ENCODE peak calls at places on chromosomes 16 and 17, in five cellular contexts. U is spleen, E is H9, N is substantia nigra, Z is heart right ventricle. X is an unnamed sample.

GRCh38 chr16:78596996-78597422 is 497.6 kb downstream of the WWOX start:
- DNase-seq in U (no peak), E (no peak), N (no peak), Z (no peak), X (no peak)

GRCh38 chr16:24635900-24636610 is 93.4 kb upstream of the TNRC6A start:
- DNase-seq in U (no peak), E (no peak), N (no peak), Z (peak), X (peak)

GRCh38 chr16:19919142-19919541 is 34.5 kb upstream of the GPRC5B start:
- DNase-seq in U (no peak), E (peak), N (no peak), Z (no peak), X (no peak)

GRCh38 chr17:40218740-40219072 is 398 bp upstream of the WIPF2 start:
- DNase-seq in U (peak), E (peak), N (peak), Z (peak), X (peak)

GRCh38 chr17:60145006-60145935 is 4.5 kb upstream of the CA4 start:
- DNase-seq in U (no peak), E (peak), N (no peak), Z (no peak), X (no peak)

GRCh38 chr17:7323731-7324437 is 5.3 kb downstream of the NEURL4 start:
- DNase-seq in U (peak), E (peak), N (no peak), Z (no peak), X (no peak)

GRCh38 chr16:64440421-64440831 is 681.4 kb downstream of the CDH11 start:
- DNase-seq in U (no peak), E (no peak), N (no peak), Z (peak), X (peak)

GRCh38 chr17:70099884-70100283 is 24.9 kb downstream of the KCNJ16 start:
- DNase-seq in U (no peak), E (no peak), N (no peak), Z (no peak), X (no peak)

GRCh38 chr17:56597495-56597990 is 4.0 kb downstream of the NOG start:
- DNase-seq in U (no peak), E (peak), N (no peak), Z (no peak), X (no peak)

GRCh38 chr17:56431736-56432135 is 161.8 kb upstream of the NOG start:
- DNase-seq in U (no peak), E (no peak), N (no peak), Z (no peak), X (peak)

GRCh38 chr16:30647274-30647571 is 3.5 kb upstream of the PRR14 start:
- DNase-seq in U (no peak), E (no peak), N (no peak), Z (no peak), X (no peak)

GRCh38 chr17:78940241-78940640 is 15.1 kb upstream of the TIMP2 start:
- DNase-seq in U (no peak), E (no peak), N (no peak), Z (no peak), X (no peak)

GRCh38 chr17:72077326-72077960 is 43.4 kb upstream of the SOX9 start:
- DNase-seq in U (no peak), E (no peak), N (no peak), Z (no peak), X (no peak)

GRCh38 chr17:4769628-4770027 is 2.1 kb upstream of the TM4SF5 start:
- DNase-seq in U (no peak), E (no peak), N (no peak), Z (no peak), X (peak)

GRCh38 chr16:30609928-30610839 is at the start of gene ZNF689:
- DNase-seq in U (peak), E (peak), N (peak), Z (peak), X (peak)

GRCh38 chr16:20380782-20381181 is 23.8 kb downstream of the PDILT start:
- DNase-seq in U (no peak), E (no peak), N (no peak), Z (no peak), X (no peak)

GRCh38 chr17:65730711-65731169 is 169.3 kb upstream of the AXIN2 start:
- DNase-seq in U (no peak), E (no peak), N (no peak), Z (no peak), X (no peak)

GRCh38 chr17:74779948-74780400 is 3.8 kb upstream of the NAT9 start:
- DNase-seq in U (peak), E (no peak), N (no peak), Z (peak), X (no peak)
- H3K27ac ChIP-seq in U (peak), E (no peak), N (peak), Z (no peak), X (no peak)

GRCh38 chr16:57530104-57530522 is 6.3 kb downstream of the CCDC102A start:
- DNase-seq in U (peak), E (peak), N (no peak), Z (no peak), X (peak)
- H3K27ac ChIP-seq in U (peak), E (no peak), N (no peak), Z (no peak), X (no peak)

GRCh38 chr17:15922586-15922985 is 22.3 kb upstream of the ADORA2B start:
- DNase-seq in U (no peak), E (no peak), N (no peak), Z (no peak), X (no peak)

GRCh38 chr17:15918661-15919259 is 26.2 kb upstream of the ADORA2B start:
- DNase-seq in U (no peak), E (no peak), N (no peak), Z (peak), X (no peak)

GRCh38 chr17:15919466-15919865 is 25.5 kb upstream of the ADORA2B start:
- DNase-seq in U (no peak), E (no peak), N (no peak), Z (no peak), X (no peak)

GRCh38 chr17:15921640-15922039 is 23.3 kb upstream of the ADORA2B start:
- DNase-seq in U (no peak), E (no peak), N (no peak), Z (no peak), X (no peak)

GRCh38 chr17:15920758-15921239 is 24.1 kb upstream of the ADORA2B start:
- DNase-seq in U (no peak), E (no peak), N (no peak), Z (no peak), X (peak)
- H3K27ac ChIP-seq in U (no peak), E (no peak), N (no peak), Z (no peak), X (peak)

GRCh38 chr17:77186141-77186604 is 45.4 kb downstream of the SEC14L1 start:
- DNase-seq in U (no peak), E (no peak), N (no peak), Z (peak), X (no peak)

GRCh38 chr17:77184474-77184873 is 43.7 kb downstream of the SEC14L1 start:
- DNase-seq in U (no peak), E (no peak), N (no peak), Z (no peak), X (peak)

GRCh38 chr17:77182773-77183172 is 42.0 kb downstream of the SEC14L1 start:
- DNase-seq in U (no peak), E (no peak), N (no peak), Z (no peak), X (no peak)

GRCh38 chr17:77182205-77182604 is 41.4 kb downstream of the SEC14L1 start:
- DNase-seq in U (no peak), E (no peak), N (no peak), Z (no peak), X (no peak)

DNA sequence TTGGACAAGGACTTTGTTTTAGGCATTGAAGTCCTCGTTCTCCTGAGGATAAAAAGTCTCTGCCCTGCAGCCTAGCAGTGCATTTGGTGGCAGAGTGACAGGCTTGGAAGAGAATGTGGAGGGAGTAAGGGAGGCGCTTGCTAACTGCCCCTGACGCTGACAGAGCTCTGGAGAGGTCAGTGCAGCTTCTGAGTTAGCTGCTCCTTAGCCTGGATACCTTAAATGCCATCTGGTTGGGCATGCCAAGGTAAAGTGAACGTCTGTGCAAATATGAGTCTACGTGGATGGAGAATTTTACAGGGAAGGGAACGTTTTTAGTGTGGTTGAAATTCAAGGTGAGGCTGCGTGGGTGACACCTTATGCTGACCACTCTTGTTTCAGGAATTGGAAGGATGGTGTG is 44.4 kb downstream of the SEC14L1 start:
- DNase-seq in U (no peak), E (no peak), N (no peak), Z (no peak), X (no peak)
- H3K27ac ChIP-seq in U (peak), E (no peak), N (peak), Z (peak), X (no peak)

GRCh38 chr16:75010427-75010826 is 11.6 kb downstream of the ZNRF1 start:
- DNase-seq in U (no peak), E (no peak), N (no peak), Z (no peak), X (no peak)

GRCh38 chr16:75004460-75004859 is 5.6 kb downstream of the ZNRF1 start:
- DNase-seq in U (no peak), E (no peak), N (no peak), Z (no peak), X (no peak)

GRCh38 chr16:75003931-75004330 is 5.1 kb downstream of the ZNRF1 start:
- DNase-seq in U (no peak), E (no peak), N (no peak), Z (no peak), X (no peak)

GRCh38 chr16:75005697-75006096 is 6.9 kb downstream of the ZNRF1 start:
- DNase-seq in U (no peak), E (no peak), N (no peak), Z (no peak), X (no peak)

DNA sequence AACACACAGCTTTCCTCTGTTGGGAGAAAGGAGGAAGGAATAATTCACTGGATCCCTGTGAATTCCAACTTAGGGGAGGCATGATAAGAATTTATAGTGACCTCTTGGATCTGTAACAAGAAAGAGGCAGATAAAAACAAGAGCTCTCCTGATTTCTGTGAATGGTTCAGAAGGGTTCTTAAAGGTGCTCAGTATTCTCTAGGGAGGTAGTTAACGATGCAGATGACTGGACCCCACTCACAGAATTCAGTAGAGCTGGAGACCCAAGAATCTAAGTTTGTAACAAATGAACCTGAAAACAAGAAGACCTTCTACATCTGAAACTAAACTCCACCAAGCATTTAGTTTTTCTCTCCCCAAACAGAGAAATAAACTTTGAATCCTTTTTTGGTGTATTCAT is 8.6 kb downstream of the ZNRF1 start:
- DNase-seq in U (no peak), E (no peak), N (no peak), Z (no peak), X (no peak)
- H3K27ac ChIP-seq in U (no peak), E (no peak), N (no peak), Z (no peak), X (no peak)

X was measured in astrocyte.